ENCODE peak calls at places on chromosomes 2 and 18, in nine cellular contexts. R is dorsolateral prefrontal cortex, M is right lobe of liver, H is fibroblast of pulmonary artery, X is foreskin keratinocyte, J is CD14-positive monocyte, V is osteocyte, T is mucosa of descending colon, Q is left lung. S is an unnamed sample.
A peak's percentile ranks its signal among the peaks of the same experiment; 100 is the strongest.

GRCh38 chr18:61892683-61893303 is at the start of gene RNF152:
- DNase-seq in T (peak; percentile 52), M (peak; percentile 74), Q (no peak), V (no peak), R (peak; percentile 49), J (no peak), H (peak; percentile 15), X (no peak), S (peak; percentile 71)

GRCh38 chr2:138121769-138122661 is 157.7 kb downstream of the HNMT start:
- DNase-seq in R (no peak), J (no peak), H (no peak), X (peak; percentile 96), T (peak; percentile 40), Q (no peak), M (no peak), V (no peak), S (no peak)

GRCh38 chr2:108932736-108933135 is 56.3 kb downstream of the EDAR start:
- DNase-seq in M (no peak), V (no peak), T (no peak), R (no peak), X (no peak), Q (no peak), J (no peak), H (no peak), S (no peak)

GRCh38 chr2:237473474-237474453 is 13.3 kb upstream of the MLPH start:
- DNase-seq in Q (peak; percentile 83), H (no peak), X (no peak), T (peak; percentile 38), M (no peak), R (peak; percentile 77), J (no peak), V (no peak), S (no peak)

GRCh38 chr18:77055429-77056310 is 76.9 kb downstream of the MBP start:
- DNase-seq in H (no peak), Q (peak; percentile 55), M (peak; percentile 78), V (no peak), J (peak; percentile 77), R (no peak), X (no peak), T (no peak), S (no peak)

GRCh38 chr2:156157670-156158069 is 174.9 kb downstream of the NR4A2 start:
- DNase-seq in V (no peak), Q (no peak), M (no peak), R (no peak), X (no peak), T (no peak), H (no peak), J (no peak), S (no peak)

GRCh38 chr2:73832905-73833304 is 4.1 kb downstream of the STAMBP start:
- DNase-seq in T (no peak), X (peak; percentile 15), V (no peak), M (no peak), R (no peak), J (no peak), Q (no peak), H (peak; percentile 18), S (no peak)

GRCh38 chr2:37782721-37783438 is 111.4 kb upstream of the CDC42EP3 start:
- DNase-seq in J (no peak), R (no peak), M (no peak), T (no peak), Q (no peak), H (no peak), X (no peak), V (no peak), S (no peak)

GRCh38 chr2:160836755-160837154 is 323.5 kb upstream of the TANK start:
- DNase-seq in X (peak; percentile 95), V (no peak), J (no peak), T (no peak), R (no peak), M (no peak), Q (no peak), H (peak; percentile 87), S (no peak)

GRCh38 chr18:79896746-79897145 is 54.7 kb downstream of the SLC66A2 start:
- DNase-seq in M (no peak), Q (no peak), H (no peak), T (no peak), X (no peak), J (no peak), V (no peak), R (no peak), S (no peak)

GRCh38 chr18:57475408-57475807 is 40.2 kb downstream of the ONECUT2 start:
- DNase-seq in M (no peak), X (no peak), T (no peak), H (no peak), Q (no peak), R (no peak), V (no peak), J (no peak), S (no peak)

GRCh38 chr2:215728504-215729065 is 284.8 kb downstream of the MREG start:
- DNase-seq in V (no peak), M (no peak), T (no peak), Q (peak; percentile 45), X (peak; percentile 76), H (peak; percentile 98), J (peak; percentile 79), R (no peak), S (no peak)

GRCh38 chr2:44430340-44430739 is 68.6 kb downstream of the CAMKMT start:
- DNase-seq in T (no peak), Q (no peak), V (no peak), M (no peak), R (no peak), X (no peak), J (no peak), H (no peak), S (no peak)

GRCh38 chr2:193124820-193125219 is 930.1 kb upstream of the TMEFF2 start:
- DNase-seq in V (no peak), H (no peak), J (no peak), Q (no peak), T (peak; percentile 49), X (no peak), R (no peak), M (no peak), S (no peak)

GRCh38 chr18:69574401-69574800 is 173.7 kb downstream of the DOK6 start:
- DNase-seq in H (no peak), R (no peak), T (no peak), M (no peak), X (no peak), Q (no peak), V (no peak), J (no peak), S (no peak)

GRCh38 chr2:15122915-15123314 is 438.2 kb downstream of the NBAS start:
- DNase-seq in R (no peak), J (no peak), H (no peak), X (peak; percentile 25), Q (no peak), T (no peak), M (no peak), V (no peak), S (no peak)

GRCh38 chr2:153287109-153287801 is 191.3 kb downstream of the RPRM start:
- DNase-seq in M (no peak), T (no peak), R (no peak), H (no peak), V (no peak), J (no peak), X (no peak), Q (no peak), S (no peak)

GRCh38 chr18:58438984-58439311 is 189.9 kb downstream of the ALPK2 start:
- DNase-seq in T (no peak), Q (no peak), M (no peak), R (no peak), X (no peak), H (no peak), J (no peak), V (no peak), S (no peak)

GRCh38 chr2:239249781-239250180 is 151.0 kb downstream of the HDAC4 start:
- DNase-seq in H (peak; percentile 84), X (peak; percentile 13), T (peak; percentile 57), M (peak; percentile 72), V (no peak), J (no peak), Q (peak; percentile 78), R (peak; percentile 69), S (no peak)

GRCh38 chr2:20381457-20381856 is 30.8 kb upstream of the PUM2 start:
- DNase-seq in V (no peak), M (no peak), T (peak; percentile 50), Q (no peak), X (peak; percentile 57), J (no peak), R (no peak), H (peak; percentile 69), S (no peak)

DNA sequence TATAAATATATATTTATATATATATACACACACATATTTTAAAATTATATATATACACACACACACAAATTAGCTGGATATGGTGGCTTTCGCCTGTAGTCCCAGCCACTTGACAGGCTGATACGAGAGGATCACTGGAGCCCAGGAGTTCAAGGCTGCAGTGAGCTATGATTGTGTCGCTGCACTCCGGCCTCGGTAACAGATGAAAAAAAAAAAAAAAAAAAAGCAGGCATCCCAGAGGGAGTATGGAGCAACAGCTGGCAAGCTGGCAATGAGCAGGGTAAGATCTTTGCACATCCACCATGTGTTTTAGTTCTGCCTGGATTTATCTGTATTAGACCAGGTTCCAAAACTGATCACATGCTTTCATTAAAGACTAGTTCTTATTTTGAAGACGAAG is 170.1 kb downstream of the MAP2 start:
- DNase-seq in V (no peak), M (no peak), T (no peak), J (no peak), Q (no peak), R (no peak), X (no peak), H (no peak), S (no peak)
- TF ChIP-seq CTCF in V (no peak), M (no peak), T (no peak), J (no peak), Q (no peak), R (no peak), X (no peak), H (no peak), S (no peak)

GRCh38 chr2:212863185-212863588 is 288.2 kb downstream of the IKZF2 start:
- DNase-seq in X (peak; percentile 66), V (no peak), H (peak; percentile 44), J (no peak), R (no peak), M (no peak), Q (no peak), T (peak; percentile 19), S (no peak)
- TF ChIP-seq CTCF in X (peak; percentile 89), V (peak; percentile 43), H (peak; percentile 48), J (peak; percentile 3), R (no peak), M (peak; percentile 29), Q (no peak), T (no peak), S (peak; percentile 69)

DNA sequence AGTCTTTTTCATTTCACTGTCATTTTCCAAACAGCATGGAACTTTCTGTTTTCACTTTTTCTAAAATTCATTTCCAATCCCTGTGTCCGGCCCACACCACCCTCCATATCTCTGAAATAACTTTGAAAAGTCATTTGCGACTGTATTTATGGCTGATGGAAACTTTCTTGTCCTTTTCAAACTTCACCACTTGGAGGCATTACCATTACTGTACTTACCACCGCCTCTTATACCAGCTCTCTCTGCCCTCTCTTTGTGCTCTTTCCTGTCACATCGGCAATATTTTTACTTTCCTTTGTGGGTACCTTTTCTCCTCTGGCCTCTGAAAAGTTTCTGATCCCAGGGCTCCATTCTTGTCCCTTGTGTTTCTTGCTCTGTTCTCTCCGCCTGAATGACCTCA is 39.5 kb upstream of the IL1RL1 start:
- DNase-seq in J (no peak), Q (no peak), R (no peak), V (no peak), T (no peak), H (no peak), X (no peak), M (no peak), S (no peak)
- TF ChIP-seq CTCF in J (no peak), Q (no peak), R (no peak), V (no peak), T (no peak), H (no peak), X (peak; percentile 31), M (no peak), S (no peak)

GRCh38 chr2:17309741-17310339 is 208.4 kb downstream of the RAD51AP2 start:
- DNase-seq in V (no peak), Q (no peak), H (peak; percentile 58), M (no peak), J (no peak), X (peak; percentile 43), R (no peak), T (peak; percentile 44), S (no peak)
- TF ChIP-seq CTCF in V (peak; percentile 62), Q (peak; percentile 49), H (peak; percentile 82), M (peak; percentile 79), J (peak; percentile 70), X (peak; percentile 82), R (peak; percentile 74), T (peak; percentile 31), S (peak; percentile 90)

S was measured in type B pancreatic cell.